ENCODE peak calls at places on chromosomes 16 and 17, in nine cellular contexts. D is ovary, C is AG04449, W is neural crest cell, F is cardiac fibroblast, N is HFFc6, M is sigmoid colon, K is GM06990, U is cardiac muscle cell. I is an unnamed sample.

GRCh38 chr17:43703630-43704029 is 41.9 kb upstream of the MEOX1 start:
- DNase-seq in D (no peak), C (no peak), W (no peak), F (no peak), N (no peak), M (no peak), K (no peak), U (no peak), I (no peak)

GRCh38 chr16:13376174-13376573 is 474.8 kb downstream of the SHISA9 start:
- DNase-seq in D (no peak), C (no peak), W (no peak), F (no peak), N (no peak), M (no peak), K (no peak), U (no peak), I (no peak)

GRCh38 chr16:11743308-11744074 is 834 bp upstream of the TXNDC11 start:
- DNase-seq in D (peak), C (no peak), W (no peak), F (peak), N (peak), M (peak), K (peak), U (peak), I (peak)

GRCh38 chr16:24508614-24509013 is 30.8 kb upstream of the RBBP6 start:
- DNase-seq in D (no peak), C (peak), W (no peak), F (peak), N (peak), M (no peak), K (no peak), U (peak), I (peak)

GRCh38 chr17:78679495-78680395 is 102.3 kb downstream of the CYTH1 start:
- DNase-seq in D (no peak), C (no peak), W (no peak), F (no peak), N (no peak), M (no peak), K (no peak), U (no peak), I (no peak)

GRCh38 chr17:79147791-79148506 is 73.3 kb downstream of the ENGASE start:
- DNase-seq in D (no peak), C (no peak), W (no peak), F (no peak), N (no peak), M (no peak), K (no peak), U (no peak), I (no peak)

GRCh38 chr17:8016632-8017424 is 14.4 kb downstream of the GUCY2D start:
- DNase-seq in D (no peak), C (no peak), W (peak), F (peak), N (no peak), M (peak), K (no peak), U (peak), I (no peak)

GRCh38 chr17:56178203-56178602 is 24.9 kb downstream of the ANKFN1 start:
- DNase-seq in D (no peak), C (no peak), W (no peak), F (no peak), N (no peak), M (no peak), K (no peak), U (no peak), I (no peak)

GRCh38 chr17:33864758-33865229 is 390.3 kb upstream of the CCL2 start:
- DNase-seq in D (no peak), C (no peak), W (no peak), F (no peak), N (no peak), M (no peak), K (no peak), U (no peak), I (no peak)

GRCh38 chr17:21129023-21129681 is 2.4 kb downstream of the DHRS7B start:
- DNase-seq in D (no peak), C (peak), W (no peak), F (peak), N (peak), M (no peak), K (no peak), U (peak), I (peak)

GRCh38 chr17:21126645-21127507 is at the start of gene DHRS7B:
- DNase-seq in D (peak), C (peak), W (peak), F (peak), N (peak), M (peak), K (peak), U (peak), I (peak)

GRCh38 chr17:21127508-21128077 is 829 bp downstream of the DHRS7B start:
- DNase-seq in D (no peak), C (no peak), W (no peak), F (peak), N (no peak), M (no peak), K (no peak), U (peak), I (no peak)

GRCh38 chr17:21124096-21124495 is 2.7 kb upstream of the DHRS7B start:
- DNase-seq in D (no peak), C (no peak), W (no peak), F (no peak), N (no peak), M (no peak), K (no peak), U (no peak), I (no peak)

GRCh38 chr17:21125862-21126261 is 902 bp upstream of the DHRS7B start:
- DNase-seq in D (no peak), C (no peak), W (no peak), F (no peak), N (no peak), M (no peak), K (no peak), U (no peak), I (no peak)
- TF ChIP-seq CTCF in D (no peak), C (no peak), W (no peak), F (no peak), N (no peak), M (no peak), K (no peak), U (no peak), I (no peak)

GRCh38 chr17:35438433-35438832 is 6.1 kb upstream of the SLFN12 start:
- DNase-seq in D (no peak), C (no peak), W (no peak), F (no peak), N (no peak), M (no peak), K (no peak), U (no peak), I (no peak)

GRCh38 chr17:35432176-35433074 is at the start of gene SLFN12:
- DNase-seq in D (peak), C (peak), W (no peak), F (peak), N (peak), M (peak), K (peak), U (peak), I (peak)

GRCh38 chr17:35429702-35430101 is 2.6 kb downstream of the SLFN12 start:
- DNase-seq in D (no peak), C (no peak), W (no peak), F (no peak), N (no peak), M (no peak), K (no peak), U (no peak), I (no peak)

GRCh38 chr17:35428229-35428628 is 4.1 kb downstream of the SLFN12 start:
- DNase-seq in D (no peak), C (no peak), W (no peak), F (no peak), N (no peak), M (no peak), K (no peak), U (no peak), I (no peak)

DNA sequence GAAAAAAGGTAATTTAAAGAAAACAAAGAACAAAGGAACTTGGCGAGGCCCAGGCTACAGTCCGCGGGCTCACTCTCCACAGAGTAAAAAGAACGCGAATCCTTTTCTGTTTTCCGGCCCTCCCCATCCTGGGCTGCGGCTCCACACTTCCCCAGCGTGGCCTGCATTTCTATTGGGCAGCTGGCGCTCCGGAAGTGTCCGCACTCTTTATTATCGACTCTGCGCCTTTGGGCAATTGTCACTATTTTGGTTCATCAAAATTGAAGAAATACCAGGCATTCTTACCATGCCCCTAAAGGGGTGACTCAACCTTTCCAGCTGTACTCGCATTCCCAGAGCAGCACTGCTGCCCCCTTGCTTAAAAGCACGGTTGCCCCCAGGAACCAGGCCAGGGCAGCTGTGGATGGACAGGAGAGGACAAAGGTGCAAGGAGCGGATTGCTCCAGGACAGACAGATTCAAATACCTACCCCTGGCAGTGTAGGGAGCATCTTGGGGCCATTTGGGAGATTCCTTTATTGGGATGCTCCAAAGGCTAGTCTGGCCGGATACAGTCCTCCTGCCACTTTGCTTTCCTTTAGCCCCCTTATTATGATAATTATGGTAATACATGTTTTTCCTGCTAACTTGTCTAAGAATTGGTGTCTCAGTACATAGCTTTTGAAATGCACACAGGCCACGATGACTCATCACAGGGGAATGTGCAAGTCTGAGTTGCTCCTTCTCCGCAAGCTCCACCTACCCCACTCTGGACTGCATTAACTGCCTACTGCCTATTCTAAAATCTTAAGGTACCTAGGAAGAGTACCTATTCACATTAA is 985 bp upstream of the SLFN12 start:
- DNase-seq in D (peak), C (peak), W (no peak), F (peak), N (peak), M (peak), K (peak), U (peak), I (peak)
- TF ChIP-seq CTCF in D (no peak), C (peak), W (peak), F (peak), N (peak), M (no peak), K (no peak), U (peak), I (peak)

GRCh38 chr16:55089600-55089999 is 158.9 kb downstream of the IRX5 start:
- DNase-seq in D (no peak), C (no peak), W (no peak), F (no peak), N (no peak), M (no peak), K (no peak), U (no peak), I (no peak)
- TF ChIP-seq CTCF in D (no peak), C (no peak), W (no peak), F (no peak), N (no peak), M (no peak), K (no peak), U (no peak), I (no peak)

DNA sequence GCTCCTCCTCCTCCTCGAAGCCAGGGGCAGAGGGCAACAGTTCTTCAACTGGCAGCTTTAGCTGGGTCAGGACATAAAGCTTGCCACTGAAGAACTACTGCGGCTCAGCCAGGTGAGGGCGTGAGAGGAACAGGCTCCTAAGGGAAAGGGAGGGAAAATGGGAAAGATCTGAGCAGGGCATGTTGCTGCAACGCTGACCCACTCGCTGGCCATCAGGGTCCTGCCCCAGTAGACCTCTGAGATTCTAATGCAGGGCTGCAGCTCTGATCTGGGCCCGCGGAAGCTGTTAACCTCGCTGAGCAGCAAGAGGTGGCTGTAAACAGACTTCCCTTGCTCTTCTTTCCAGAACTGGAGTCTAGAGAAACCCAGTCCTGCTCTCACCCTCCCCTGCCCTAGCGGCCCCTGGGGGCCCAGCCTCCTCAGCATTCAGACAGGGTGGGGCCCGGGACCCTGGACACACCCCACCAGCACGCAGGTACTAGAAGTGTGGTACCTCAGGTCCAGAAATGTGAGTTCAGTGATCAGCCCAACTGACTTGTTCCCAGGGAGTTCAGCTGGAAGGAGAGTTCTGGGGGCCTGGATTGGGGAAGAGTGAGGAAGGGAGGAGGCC is 3.8 kb upstream of the TLCD2 start:
- DNase-seq in D (peak), C (no peak), W (peak), F (peak), N (peak), M (no peak), K (no peak), U (peak), I (peak)
- TF ChIP-seq CTCF in D (peak), C (peak), W (peak), F (peak), N (peak), M (peak), K (peak), U (peak), I (peak)

GRCh38 chr17:44911133-44912001 is 3.9 kb downstream of the GFAP start:
- DNase-seq in D (peak), C (no peak), W (peak), F (peak), N (peak), M (peak), K (no peak), U (peak), I (peak)
- TF ChIP-seq CTCF in D (no peak), C (peak), W (peak), F (peak), N (peak), M (peak), K (peak), U (peak), I (peak)

DNA sequence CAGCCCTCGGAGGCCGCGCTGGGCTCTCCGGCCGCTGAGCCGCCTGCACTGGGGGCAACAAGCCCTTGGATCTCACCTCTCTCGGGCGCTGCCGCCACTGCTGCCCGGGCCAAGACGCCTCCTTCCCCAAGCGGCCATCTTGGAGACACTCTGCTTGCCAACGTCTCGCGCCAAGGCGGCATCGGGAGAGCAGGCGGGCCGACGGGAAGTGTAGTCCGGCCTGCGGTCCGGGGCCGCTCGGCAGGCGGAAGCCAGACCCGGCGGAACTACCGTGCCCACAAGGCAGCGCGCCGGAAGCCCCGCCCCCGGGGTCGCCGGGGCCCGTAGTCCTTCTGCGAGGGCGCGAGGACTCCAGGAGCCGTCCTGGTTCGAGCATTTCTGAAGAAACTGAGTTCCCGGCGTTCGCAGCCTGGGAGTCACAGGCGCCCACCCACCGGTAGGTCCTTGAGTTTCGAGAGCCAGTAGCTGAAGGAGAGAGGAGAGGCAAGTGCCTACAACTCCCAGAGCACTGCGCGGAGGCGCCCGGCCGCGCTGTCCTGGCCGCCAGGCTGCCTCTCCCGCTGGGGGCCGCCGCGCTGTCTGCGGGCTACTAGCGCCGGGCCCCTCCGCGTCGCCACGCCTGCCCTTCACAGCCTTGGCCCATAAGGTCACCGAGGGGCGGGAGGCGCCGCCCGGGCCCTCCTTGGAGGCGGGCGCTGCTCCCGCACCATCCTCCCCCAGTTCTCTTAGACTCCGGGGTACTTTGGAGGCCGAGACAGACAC is at the start of gene TMEM11:
- DNase-seq in D (peak), C (peak), W (peak), F (peak), N (peak), M (peak), K (peak), U (peak), I (peak)
- TF ChIP-seq CTCF in D (no peak), C (no peak), W (peak), F (no peak), N (peak), M (no peak), K (no peak), U (no peak), I (no peak)

DNA sequence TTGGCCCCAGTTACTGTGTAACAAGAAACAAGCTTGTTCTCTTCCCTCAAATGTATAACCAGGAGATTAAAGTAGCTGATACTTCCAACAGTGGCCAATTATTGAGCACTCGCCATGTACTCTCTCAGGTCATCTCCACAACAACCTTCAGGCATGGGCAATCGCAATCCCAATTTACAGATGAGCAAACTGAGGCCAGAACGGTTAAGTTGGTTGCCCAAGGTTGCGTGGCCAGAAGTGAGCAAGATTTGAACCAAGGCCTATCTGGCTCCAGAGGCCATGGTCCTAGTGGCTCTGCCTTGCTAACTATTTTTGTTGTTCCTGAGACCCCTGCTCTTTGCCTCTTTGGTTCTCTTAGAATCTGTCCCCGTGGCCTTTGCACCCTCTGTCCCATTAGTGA is 33.6 kb downstream of the IRX5 start:
- DNase-seq in D (no peak), C (no peak), W (no peak), F (no peak), N (no peak), M (no peak), K (no peak), U (no peak), I (no peak)
- TF ChIP-seq CTCF in D (no peak), C (no peak), W (no peak), F (no peak), N (no peak), M (no peak), K (no peak), U (no peak), I (no peak)

DNA sequence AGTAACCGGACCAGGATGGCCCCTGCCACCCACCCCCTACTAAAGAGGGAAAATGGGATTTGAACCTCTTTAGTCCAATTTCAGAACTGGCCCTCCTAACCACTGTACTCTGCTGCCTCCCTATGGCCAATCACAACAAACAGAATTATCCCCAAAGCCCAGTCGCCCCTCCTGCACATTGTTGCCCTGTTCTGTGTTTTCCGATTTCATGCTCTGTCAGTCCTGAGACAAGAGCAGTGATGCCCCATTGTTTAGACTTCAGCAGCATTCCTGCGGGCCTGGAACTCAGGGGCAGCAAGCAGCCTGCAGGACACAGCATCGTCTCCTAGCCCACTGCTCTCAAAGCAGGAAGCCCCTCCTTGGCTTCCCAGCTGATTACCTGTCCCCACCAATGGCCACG is 20.5 kb upstream of the KLHL11 start:
- DNase-seq in D (no peak), C (no peak), W (peak), F (no peak), N (no peak), M (no peak), K (no peak), U (no peak), I (no peak)
- TF ChIP-seq CTCF in D (no peak), C (peak), W (peak), F (peak), N (peak), M (no peak), K (peak), U (peak), I (no peak)

DNA sequence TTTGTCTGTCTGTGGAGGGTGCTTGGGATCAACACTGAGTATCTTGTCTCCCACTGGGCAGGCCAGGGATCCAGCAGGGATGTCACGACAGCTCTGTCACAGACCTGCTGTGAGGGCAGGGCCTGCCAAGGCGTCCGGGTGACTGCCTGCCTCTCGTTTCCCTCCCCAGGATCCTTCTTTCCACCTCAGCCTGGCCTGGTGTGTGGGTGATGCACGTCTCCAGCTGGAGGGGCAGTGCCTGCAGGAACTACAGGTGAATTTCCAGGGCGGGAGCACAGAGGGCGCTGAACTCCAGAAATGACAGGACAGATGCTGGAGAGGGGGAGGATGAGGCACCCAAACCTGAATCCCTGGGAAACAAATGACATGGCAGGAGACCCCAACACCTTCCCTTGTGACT is 6.8 kb upstream of the MMP15 start:
- DNase-seq in D (no peak), C (no peak), W (no peak), F (no peak), N (no peak), M (no peak), K (no peak), U (no peak), I (no peak)
- TF ChIP-seq CTCF in D (no peak), C (no peak), W (no peak), F (no peak), N (no peak), M (no peak), K (no peak), U (no peak), I (no peak)

I was measured in foreskin fibroblast.